ENCODE peak calls at places on chromosome 15, in eight cellular contexts. One of them, this sample, is unnamed.
A peak's percentile ranks its signal among the peaks of the same experiment; 100 is the strongest.

GRCh38 chr15:92949604-92950249 is 49.6 kb downstream of the CHD2 start:
- DNase-seq in progenitor cell of endocrine pancreas: no peak
- DNase-seq in coronary artery: no peak
- DNase-seq in IMR-90: no peak
- DNase-seq in cardiac fibroblast: no peak
- DNase-seq in dorsolateral prefrontal cortex: no peak
- DNase-seq in endothelial cell: no peak
- DNase-seq in natural killer cell: no peak
- DNase-seq in this sample: no peak

GRCh38 chr15:93399121-93399520 is 310.1 kb upstream of the RGMA start:
- DNase-seq in dorsolateral prefrontal cortex: no peak
- DNase-seq in progenitor cell of endocrine pancreas: no peak
- DNase-seq in natural killer cell: no peak
- DNase-seq in endothelial cell: no peak
- DNase-seq in cardiac fibroblast: no peak
- DNase-seq in IMR-90: no peak
- DNase-seq in coronary artery: no peak
- DNase-seq in this sample: no peak

GRCh38 chr15:94236638-94237037 is 5.3 kb downstream of the MCTP2 start:
- DNase-seq in coronary artery: no peak
- DNase-seq in cardiac fibroblast: no peak
- DNase-seq in endothelial cell: no peak
- DNase-seq in progenitor cell of endocrine pancreas: no peak
- DNase-seq in dorsolateral prefrontal cortex: no peak
- DNase-seq in IMR-90: no peak
- DNase-seq in natural killer cell: no peak
- DNase-seq in this sample: no peak

GRCh38 chr15:24848050-24848449 is 106.7 kb upstream of the SNRPN start:
- DNase-seq in cardiac fibroblast: peak; percentile 34
- DNase-seq in natural killer cell: no peak
- DNase-seq in dorsolateral prefrontal cortex: peak; percentile 43
- DNase-seq in IMR-90: peak; percentile 57
- DNase-seq in coronary artery: no peak
- DNase-seq in endothelial cell: peak; percentile 38
- DNase-seq in progenitor cell of endocrine pancreas: peak; percentile 31
- DNase-seq in this sample: no peak

GRCh38 chr15:58690703-58691102 is 58.8 kb downstream of the ADAM10 start:
- DNase-seq in IMR-90: no peak
- DNase-seq in cardiac fibroblast: no peak
- DNase-seq in coronary artery: no peak
- DNase-seq in endothelial cell: no peak
- DNase-seq in progenitor cell of endocrine pancreas: no peak
- DNase-seq in dorsolateral prefrontal cortex: no peak
- DNase-seq in natural killer cell: no peak
- DNase-seq in this sample: peak; percentile 17

GRCh38 chr15:99017322-99017701 is 9.7 kb upstream of the PGPEP1L start:
- DNase-seq in IMR-90: no peak
- DNase-seq in natural killer cell: no peak
- DNase-seq in endothelial cell: no peak
- DNase-seq in coronary artery: no peak
- DNase-seq in dorsolateral prefrontal cortex: no peak
- DNase-seq in cardiac fibroblast: no peak
- DNase-seq in progenitor cell of endocrine pancreas: no peak
- DNase-seq in this sample: no peak

GRCh38 chr15:70194266-70194665 is 96.5 kb upstream of the TLE3 start:
- DNase-seq in IMR-90: no peak
- DNase-seq in progenitor cell of endocrine pancreas: no peak
- DNase-seq in coronary artery: no peak
- DNase-seq in endothelial cell: no peak
- DNase-seq in natural killer cell: no peak
- DNase-seq in dorsolateral prefrontal cortex: no peak
- DNase-seq in cardiac fibroblast: no peak
- DNase-seq in this sample: no peak

GRCh38 chr15:71718116-71718910 is 92.0 kb upstream of the NR2E3 start:
- DNase-seq in dorsolateral prefrontal cortex: no peak
- DNase-seq in cardiac fibroblast: no peak
- DNase-seq in endothelial cell: no peak
- DNase-seq in progenitor cell of endocrine pancreas: no peak
- DNase-seq in natural killer cell: no peak
- DNase-seq in coronary artery: no peak
- DNase-seq in IMR-90: no peak
- DNase-seq in this sample: no peak

GRCh38 chr15:56871180-56871579 is 47.3 kb upstream of the TCF12 start:
- DNase-seq in natural killer cell: no peak
- DNase-seq in progenitor cell of endocrine pancreas: no peak
- DNase-seq in coronary artery: no peak
- DNase-seq in endothelial cell: no peak
- DNase-seq in dorsolateral prefrontal cortex: no peak
- DNase-seq in IMR-90: peak; percentile 86
- DNase-seq in cardiac fibroblast: peak; percentile 77
- DNase-seq in this sample: no peak

GRCh38 chr15:98801234-98801561 is 152.9 kb downstream of the IGF1R start:
- DNase-seq in natural killer cell: no peak
- DNase-seq in progenitor cell of endocrine pancreas: no peak
- DNase-seq in coronary artery: peak; percentile 17
- DNase-seq in cardiac fibroblast: no peak
- DNase-seq in endothelial cell: peak; percentile 32
- DNase-seq in dorsolateral prefrontal cortex: peak; percentile 89
- DNase-seq in IMR-90: no peak
- DNase-seq in this sample: no peak

GRCh38 chr15:25244731-25245585 is 193.9 kb downstream of the UBE3A start:
- DNase-seq in endothelial cell: no peak
- DNase-seq in coronary artery: peak; percentile 55
- DNase-seq in dorsolateral prefrontal cortex: peak; percentile 2
- DNase-seq in cardiac fibroblast: no peak
- DNase-seq in IMR-90: no peak
- DNase-seq in progenitor cell of endocrine pancreas: no peak
- DNase-seq in natural killer cell: peak; percentile 5
- DNase-seq in this sample: no peak

GRCh38 chr15:48554112-48554511 is 91.4 kb downstream of the FBN1 start:
- DNase-seq in endothelial cell: no peak
- DNase-seq in IMR-90: no peak
- DNase-seq in progenitor cell of endocrine pancreas: no peak
- DNase-seq in coronary artery: no peak
- DNase-seq in cardiac fibroblast: no peak
- DNase-seq in dorsolateral prefrontal cortex: no peak
- DNase-seq in natural killer cell: no peak
- DNase-seq in this sample: no peak

GRCh38 chr15:101464999-101465669 is 24.4 kb downstream of the PCSK6 start:
- DNase-seq in progenitor cell of endocrine pancreas: no peak
- DNase-seq in IMR-90: no peak
- DNase-seq in dorsolateral prefrontal cortex: no peak
- DNase-seq in cardiac fibroblast: no peak
- DNase-seq in endothelial cell: no peak
- DNase-seq in coronary artery: no peak
- DNase-seq in natural killer cell: no peak
- DNase-seq in this sample: no peak

GRCh38 chr15:76904461-76905012 is 603 bp downstream of the SCAPER start:
- DNase-seq in endothelial cell: peak; percentile 17
- DNase-seq in progenitor cell of endocrine pancreas: peak; percentile 13
- DNase-seq in natural killer cell: peak; percentile 23
- DNase-seq in IMR-90: peak; percentile 16
- DNase-seq in cardiac fibroblast: peak; percentile 13
- DNase-seq in coronary artery: no peak
- DNase-seq in dorsolateral prefrontal cortex: peak; percentile 24
- DNase-seq in this sample: peak; percentile 37

GRCh38 chr15:58432421-58432820 is 630 bp downstream of the LIPC start:
- DNase-seq in natural killer cell: no peak
- DNase-seq in cardiac fibroblast: peak; percentile 65
- DNase-seq in dorsolateral prefrontal cortex: no peak
- DNase-seq in IMR-90: peak; percentile 50
- DNase-seq in progenitor cell of endocrine pancreas: no peak
- DNase-seq in endothelial cell: no peak
- DNase-seq in coronary artery: no peak
- DNase-seq in this sample: no peak

GRCh38 chr15:101172421-101173097 is 79.3 kb downstream of the CHSY1 start:
- DNase-seq in IMR-90: peak; percentile 70
- DNase-seq in endothelial cell: no peak
- DNase-seq in cardiac fibroblast: peak; percentile 50
- DNase-seq in progenitor cell of endocrine pancreas: no peak
- DNase-seq in natural killer cell: no peak
- DNase-seq in dorsolateral prefrontal cortex: no peak
- DNase-seq in coronary artery: no peak
- DNase-seq in this sample: no peak

GRCh38 chr15:85005319-85005718 is 23.7 kb downstream of the PDE8A start:
- DNase-seq in endothelial cell: no peak
- DNase-seq in progenitor cell of endocrine pancreas: no peak
- DNase-seq in dorsolateral prefrontal cortex: no peak
- DNase-seq in cardiac fibroblast: peak; percentile 32
- DNase-seq in natural killer cell: no peak
- DNase-seq in IMR-90: no peak
- DNase-seq in coronary artery: no peak
- DNase-seq in this sample: no peak
- TF ChIP-seq CTCF in endothelial cell: peak; percentile 30
- TF ChIP-seq CTCF in progenitor cell of endocrine pancreas: peak; percentile 14
- TF ChIP-seq CTCF in dorsolateral prefrontal cortex: no peak
- TF ChIP-seq CTCF in cardiac fibroblast: no peak
- TF ChIP-seq CTCF in natural killer cell: no peak
- TF ChIP-seq CTCF in IMR-90: peak; percentile 24
- TF ChIP-seq CTCF in coronary artery: no peak
- TF ChIP-seq CTCF in this sample: no peak

GRCh38 chr15:90743407-90743806 is 26.3 kb downstream of the BLM start:
- DNase-seq in IMR-90: no peak
- DNase-seq in coronary artery: no peak
- DNase-seq in progenitor cell of endocrine pancreas: no peak
- DNase-seq in natural killer cell: no peak
- DNase-seq in cardiac fibroblast: no peak
- DNase-seq in dorsolateral prefrontal cortex: no peak
- DNase-seq in endothelial cell: no peak
- DNase-seq in this sample: no peak

GRCh38 chr15:90744759-90745402 is 27.7 kb downstream of the BLM start:
- DNase-seq in IMR-90: no peak
- DNase-seq in cardiac fibroblast: no peak
- DNase-seq in natural killer cell: no peak
- DNase-seq in endothelial cell: no peak
- DNase-seq in coronary artery: no peak
- DNase-seq in progenitor cell of endocrine pancreas: no peak
- DNase-seq in dorsolateral prefrontal cortex: no peak
- DNase-seq in this sample: no peak

DNA sequence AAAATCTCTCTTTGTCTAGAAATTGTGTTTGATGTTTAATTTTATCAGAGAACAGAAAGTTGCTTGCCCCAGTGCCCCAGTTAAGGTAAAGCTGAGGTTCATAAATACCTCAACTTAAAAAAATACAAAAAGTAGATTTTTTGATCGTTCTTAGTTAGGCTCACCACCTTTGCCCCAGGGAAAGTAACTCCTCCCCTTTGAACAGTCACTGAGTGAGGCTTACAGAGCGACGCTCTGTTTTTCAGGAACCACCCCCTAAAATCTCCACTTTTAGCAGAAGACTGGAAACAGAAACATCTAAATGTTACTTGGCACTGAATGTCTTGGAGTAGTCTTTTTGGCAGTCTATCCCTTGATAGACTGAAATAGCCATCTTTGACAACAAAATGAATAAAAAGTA is 24.9 kb downstream of the BLM start:
- DNase-seq in coronary artery: no peak
- DNase-seq in natural killer cell: no peak
- DNase-seq in IMR-90: no peak
- DNase-seq in cardiac fibroblast: no peak
- DNase-seq in progenitor cell of endocrine pancreas: no peak
- DNase-seq in endothelial cell: no peak
- DNase-seq in dorsolateral prefrontal cortex: no peak
- DNase-seq in this sample: no peak
- TF ChIP-seq CTCF in coronary artery: no peak
- TF ChIP-seq CTCF in natural killer cell: no peak
- TF ChIP-seq CTCF in IMR-90: no peak
- TF ChIP-seq CTCF in cardiac fibroblast: no peak
- TF ChIP-seq CTCF in progenitor cell of endocrine pancreas: no peak
- TF ChIP-seq CTCF in endothelial cell: no peak
- TF ChIP-seq CTCF in dorsolateral prefrontal cortex: no peak
- TF ChIP-seq CTCF in this sample: no peak

DNA sequence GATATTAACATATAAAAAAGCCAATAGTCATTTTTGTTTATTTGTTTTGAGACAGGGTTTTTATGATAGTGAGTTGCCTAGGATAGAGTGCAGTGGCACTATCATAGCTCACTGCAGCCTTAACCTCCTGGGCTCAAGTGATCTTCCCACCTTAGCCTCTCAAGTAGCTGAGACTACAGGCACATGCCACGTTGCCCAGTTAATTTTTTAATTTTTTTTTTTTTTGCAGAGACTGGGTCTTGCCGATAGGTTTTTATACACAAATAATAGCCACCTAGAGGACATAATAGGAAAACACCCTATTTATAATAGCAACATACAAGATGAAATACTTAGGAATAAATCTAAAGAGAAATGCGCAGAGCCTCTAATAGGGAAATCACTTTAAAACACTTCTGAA is 13.3 kb downstream of the EIF3J start:
- DNase-seq in IMR-90: peak; percentile 55
- DNase-seq in progenitor cell of endocrine pancreas: no peak
- DNase-seq in coronary artery: no peak
- DNase-seq in endothelial cell: no peak
- DNase-seq in dorsolateral prefrontal cortex: no peak
- DNase-seq in natural killer cell: no peak
- DNase-seq in cardiac fibroblast: peak; percentile 72
- DNase-seq in this sample: no peak
- TF ChIP-seq CTCF in IMR-90: peak; percentile 53
- TF ChIP-seq CTCF in progenitor cell of endocrine pancreas: peak; percentile 36
- TF ChIP-seq CTCF in coronary artery: no peak
- TF ChIP-seq CTCF in endothelial cell: peak; percentile 61
- TF ChIP-seq CTCF in dorsolateral prefrontal cortex: peak; percentile 43
- TF ChIP-seq CTCF in natural killer cell: peak; percentile 40
- TF ChIP-seq CTCF in cardiac fibroblast: peak; percentile 31
- TF ChIP-seq CTCF in this sample: no peak

DNA sequence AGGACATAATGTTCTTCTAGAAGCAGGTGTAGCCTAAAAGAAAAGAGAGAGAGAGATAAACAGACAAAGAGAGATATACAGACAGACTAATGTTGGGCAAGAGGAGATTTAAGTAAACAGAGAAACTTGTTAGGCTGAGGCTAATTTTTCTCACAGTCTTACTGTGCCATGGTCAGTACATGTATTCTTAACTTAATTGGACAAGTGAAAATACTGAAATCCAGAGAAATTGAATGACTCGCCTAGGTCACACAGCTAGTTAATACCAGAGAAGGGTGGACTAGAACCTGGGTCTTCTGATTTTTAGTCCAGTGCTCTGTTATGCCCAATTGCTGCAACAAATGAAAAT is 6.7 kb upstream of the ZNF609 start:
- DNase-seq in cardiac fibroblast: no peak
- DNase-seq in progenitor cell of endocrine pancreas: no peak
- DNase-seq in IMR-90: no peak
- DNase-seq in endothelial cell: no peak
- DNase-seq in coronary artery: no peak
- DNase-seq in dorsolateral prefrontal cortex: no peak
- DNase-seq in natural killer cell: no peak
- DNase-seq in this sample: no peak
- TF ChIP-seq CTCF in cardiac fibroblast: no peak
- TF ChIP-seq CTCF in progenitor cell of endocrine pancreas: no peak
- TF ChIP-seq CTCF in IMR-90: no peak
- TF ChIP-seq CTCF in endothelial cell: no peak
- TF ChIP-seq CTCF in coronary artery: no peak
- TF ChIP-seq CTCF in dorsolateral prefrontal cortex: no peak
- TF ChIP-seq CTCF in natural killer cell: no peak
- TF ChIP-seq CTCF in this sample: no peak